ENCODE peak calls at places on chromosome 4, in eight cellular contexts. B, Y, H, O, W, X, N and A are unnamed samples. For H3K9me3, the result is how much of the 10 kb centered on the place peaks cover.

GRCh38 chr4:36213956-36214355 is 30.4 kb downstream of the ARAP2 start:
- DNase-seq in Y (no peak), H (no peak), B (no peak), N (no peak), X (no peak), W (no peak), O (no peak), A (no peak)

GRCh38 chr4:69727412-69727811 is 33.0 kb downstream of the SULT1B1 start:
- DNase-seq in H (no peak), X (no peak), W (no peak), N (no peak), O (no peak), Y (no peak), B (no peak), A (no peak)

GRCh38 chr4:94406668-94407437 is 44.9 kb upstream of the PDLIM5 start:
- DNase-seq in O (peak), B (peak), H (peak), Y (peak), W (peak), N (peak), X (peak), A (peak)

GRCh38 chr4:78776729-78777555 is 792 bp downstream of the BMP2K start:
- DNase-seq in Y (peak), X (peak), O (peak), W (peak), H (peak), N (peak), B (peak), A (peak)

GRCh38 chr4:146261046-146261445 is 46.7 kb downstream of the REELD1 start:
- DNase-seq in N (no peak), O (no peak), W (no peak), X (no peak), Y (no peak), H (no peak), B (no peak), A (no peak)

GRCh38 chr4:8702020-8702495 is 109.5 kb downstream of the CPZ start:
- DNase-seq in B (no peak), X (no peak), Y (no peak), H (no peak), O (no peak), W (no peak), N (no peak), A (no peak)

GRCh38 chr4:159946983-159947645 is 844.2 kb downstream of the RAPGEF2 start:
- DNase-seq in W (peak), Y (no peak), B (no peak), O (no peak), N (no peak), X (no peak), H (peak), A (peak)

GRCh38 chr4:181756451-181756850 is 486.8 kb upstream of the TENM3 start:
- DNase-seq in Y (no peak), N (no peak), O (no peak), H (no peak), X (no peak), W (no peak), B (no peak), A (no peak)

GRCh38 chr4:102586644-102587021 is 85.5 kb downstream of the NFKB1 start:
- DNase-seq in Y (peak), W (no peak), X (peak), N (no peak), H (no peak), O (no peak), B (no peak), A (no peak)

GRCh38 chr4:84547211-84547610 is 35.7 kb upstream of the CDS1 start:
- DNase-seq in Y (no peak), W (no peak), B (no peak), N (no peak), H (no peak), O (no peak), X (no peak), A (no peak)

GRCh38 chr4:4613641-4614286 is 71.9 kb upstream of the STX18 start:
- DNase-seq in Y (no peak), O (no peak), X (no peak), H (no peak), W (no peak), B (no peak), N (no peak), A (no peak)

GRCh38 chr4:79395883-79396282 is 12.1 kb downstream of the GK2 start:
- DNase-seq in N (no peak), H (no peak), W (no peak), X (no peak), Y (no peak), B (no peak), O (no peak), A (no peak)

GRCh38 chr4:13087041-13087440 is 397.1 kb downstream of the RAB28 start:
- DNase-seq in W (no peak), O (no peak), X (no peak), Y (no peak), B (no peak), H (no peak), N (no peak), A (no peak)

GRCh38 chr4:168397611-168398169 is 79.1 kb upstream of the DDX60 start:
- DNase-seq in B (no peak), N (peak), W (no peak), X (no peak), H (no peak), Y (no peak), O (no peak), A (no peak)

GRCh38 chr4:66097271-66097670 is 427.0 kb upstream of the EPHA5 start:
- DNase-seq in X (no peak), N (no peak), Y (no peak), B (no peak), W (no peak), H (no peak), O (no peak), A (no peak)

GRCh38 chr4:3283916-3284315 is 8.9 kb upstream of the RGS12 start:
- DNase-seq in B (peak), Y (no peak), X (no peak), N (no peak), W (no peak), H (no peak), O (no peak), A (no peak)

GRCh38 chr4:5712517-5712916 is 1.5 kb downstream of the EVC start:
- DNase-seq in W (peak), X (no peak), N (no peak), B (no peak), O (no peak), Y (no peak), H (peak), A (no peak)

DNA sequence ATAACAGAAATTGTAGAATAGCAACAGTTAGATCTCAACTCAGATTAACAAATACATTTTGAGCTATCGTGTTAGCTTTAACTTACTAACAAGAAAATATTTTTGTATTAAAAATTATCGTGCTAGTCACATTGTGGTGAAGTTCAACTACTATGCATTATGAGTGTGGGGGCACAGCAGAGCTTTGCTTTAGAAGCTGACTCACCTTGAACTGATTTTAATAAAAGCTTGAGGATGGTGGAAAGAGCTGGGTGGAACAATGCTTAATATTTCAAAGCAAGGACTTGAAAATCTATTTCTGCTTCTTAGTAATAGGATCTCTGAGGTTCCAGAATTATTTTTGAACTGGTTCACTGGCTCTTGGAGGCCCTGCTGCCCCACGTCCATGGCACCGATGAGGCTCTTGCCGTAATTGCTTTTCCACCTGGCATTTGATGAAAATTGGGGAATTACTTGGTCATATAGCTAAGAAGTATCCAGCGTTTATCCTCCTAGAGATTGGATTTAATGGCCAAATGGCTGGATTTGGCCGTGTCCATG is 66.8 kb upstream of the LIMCH1 start:
- DNase-seq in X (no peak), B (no peak), H (no peak), N (no peak), W (no peak), O (no peak), Y (no peak), A (no peak)
- H3K4me3 ChIP-seq in X (no peak), B (no peak), H (no peak), N (no peak), W (no peak), O (no peak), Y (no peak), A (no peak)

DNA sequence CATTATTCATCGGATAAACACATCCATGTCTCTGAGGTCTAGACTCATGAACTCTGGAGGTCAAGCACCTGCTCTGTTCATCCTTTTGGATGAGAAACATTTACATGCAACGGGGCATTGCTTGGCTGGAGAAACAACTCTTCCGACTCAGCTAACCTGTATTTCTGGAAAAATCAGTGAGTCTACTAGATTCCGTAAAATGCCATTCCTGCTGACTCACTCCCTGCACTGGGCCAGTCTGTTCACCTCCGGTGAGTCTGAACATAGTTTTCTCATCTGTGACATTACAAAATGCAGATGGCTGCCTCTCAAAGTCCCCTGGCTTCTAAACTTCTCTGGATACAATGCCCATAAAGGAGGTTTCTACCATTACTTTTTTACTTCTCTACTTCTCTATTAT is 185.7 kb upstream of the HS3ST1 start:
- DNase-seq in W (no peak), O (no peak), Y (no peak), B (no peak), H (peak), X (no peak), N (no peak), A (no peak)
- H3K9me3 ChIP-seq in W (under half), O (under half), Y (under half), B (under half), H (under half), X (under half), N (under half), A (under half)

GRCh38 chr4:98641393-98641792 is 17.0 kb downstream of the TSPAN5 start:
- DNase-seq in N (no peak), W (no peak), X (no peak), O (no peak), Y (no peak), B (no peak), H (no peak), A (no peak)

GRCh38 chr4:98639523-98639922 is 18.9 kb downstream of the TSPAN5 start:
- DNase-seq in Y (peak), X (no peak), H (no peak), W (peak), N (no peak), B (no peak), O (no peak), A (no peak)

GRCh38 chr4:98641906-98642668 is 16.3 kb downstream of the TSPAN5 start:
- DNase-seq in O (no peak), H (no peak), B (no peak), X (no peak), Y (no peak), W (no peak), N (no peak), A (no peak)

GRCh38 chr4:98638661-98639060 is 19.8 kb downstream of the TSPAN5 start:
- DNase-seq in H (no peak), Y (no peak), B (no peak), N (no peak), X (no peak), W (peak), O (no peak), A (no peak)

DNA sequence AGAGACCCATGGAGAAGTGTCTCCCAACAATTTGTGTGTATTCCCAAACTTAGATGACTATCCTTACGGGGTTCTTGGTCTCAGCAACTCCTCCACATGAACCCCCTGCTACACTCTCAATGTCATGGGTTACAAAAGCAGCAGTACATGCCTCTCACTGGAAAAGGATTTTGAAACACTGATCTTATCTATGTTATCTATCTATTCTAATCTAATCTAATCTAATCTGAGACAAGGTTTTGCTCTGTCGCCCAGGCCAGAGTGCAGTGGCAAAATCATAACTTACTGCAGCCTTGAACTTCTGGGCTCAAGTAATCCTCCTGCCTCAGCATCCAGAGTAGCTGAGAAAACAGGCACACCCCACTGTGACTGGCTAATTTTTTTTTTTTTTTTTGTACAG is 19.3 kb downstream of the TSPAN5 start:
- DNase-seq in H (no peak), Y (no peak), N (no peak), O (no peak), B (no peak), X (no peak), W (no peak), A (no peak)
- H3K4me3 ChIP-seq in H (no peak), Y (peak), N (no peak), O (no peak), B (no peak), X (no peak), W (no peak), A (no peak)

DNA sequence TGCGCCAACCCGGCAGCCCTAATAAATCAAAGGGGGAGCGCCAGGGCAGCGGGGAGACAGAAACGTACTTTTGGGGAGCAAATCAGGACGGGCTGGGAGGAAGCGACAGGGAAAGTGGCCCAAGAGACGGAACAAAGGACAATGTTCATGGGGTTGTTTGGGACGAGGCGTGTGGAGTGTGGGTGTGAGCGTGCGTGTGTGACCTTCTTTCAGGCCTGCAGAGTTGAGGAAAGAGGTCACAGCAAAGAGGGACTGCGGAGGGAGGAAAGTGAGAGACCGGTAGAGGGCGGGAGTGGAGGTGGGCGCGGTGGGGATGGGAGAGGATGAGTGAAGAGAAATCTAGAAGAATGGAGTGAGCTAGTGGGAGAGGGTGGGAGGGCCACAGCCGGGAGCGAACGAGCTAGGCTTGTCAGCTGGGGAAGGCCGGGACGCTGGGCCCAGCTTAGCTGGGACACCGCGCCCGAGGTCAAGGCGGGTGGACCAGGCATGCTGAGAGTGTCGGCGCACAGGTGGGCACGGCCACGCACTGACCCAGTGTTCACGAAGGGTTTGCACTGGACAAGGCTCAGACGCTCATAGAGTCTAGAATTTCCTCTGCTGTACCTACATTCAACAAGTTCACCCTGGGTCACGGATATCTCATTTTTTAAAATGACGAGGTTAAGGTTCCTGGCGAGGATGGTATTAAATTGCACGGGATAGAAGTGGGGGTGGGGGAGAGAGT is 14.7 kb upstream of the PITX2 start:
- DNase-seq in N (no peak), H (no peak), O (no peak), X (no peak), Y (no peak), W (peak), B (no peak), A (no peak)
- H3K9me3 ChIP-seq in N (under half), H (under half), O (under half), X (under half), Y (under half), W (under half), B (under half), A (under half)

DNA sequence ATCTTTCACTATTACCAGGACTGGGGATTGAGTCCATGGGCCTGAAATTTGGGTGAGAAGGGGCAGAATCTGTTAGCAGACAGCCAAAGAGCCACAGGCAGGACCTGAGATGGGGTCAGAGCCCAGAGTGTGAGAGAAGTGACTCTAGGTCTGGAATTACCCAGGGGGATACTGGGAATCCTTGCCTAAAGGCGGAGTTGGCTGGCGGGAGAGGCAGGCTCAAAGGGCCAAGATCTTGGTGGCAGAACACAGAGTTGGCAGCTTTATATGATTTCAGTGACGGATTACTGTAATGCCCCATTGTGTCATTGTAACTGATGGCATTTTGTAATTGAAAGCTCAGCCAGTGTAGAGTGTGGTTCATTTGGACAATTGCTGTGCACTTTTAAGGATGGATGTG is 77.3 kb downstream of the SMIM20 start:
- DNase-seq in Y (no peak), H (no peak), W (no peak), N (no peak), O (no peak), B (no peak), X (no peak), A (no peak)
- H3K4me3 ChIP-seq in Y (no peak), H (no peak), W (no peak), N (no peak), O (no peak), B (no peak), X (no peak), A (no peak)

GRCh38 chr4:41746440-41747229 is 1.9 kb downstream of the PHOX2B start:
- DNase-seq in O (no peak), W (no peak), H (no peak), N (no peak), X (no peak), B (no peak), Y (no peak), A (no peak)

GRCh38 chr4:41744572-41745291 is 3.8 kb downstream of the PHOX2B start:
- DNase-seq in N (no peak), H (no peak), O (no peak), X (no peak), B (no peak), Y (no peak), W (no peak), A (no peak)

GRCh38 chr4:41746025-41746439 is 2.5 kb downstream of the PHOX2B start:
- DNase-seq in H (no peak), X (no peak), O (no peak), N (no peak), Y (no peak), W (no peak), B (no peak), A (no peak)

GRCh38 chr4:41747230-41748055 is 1.1 kb downstream of the PHOX2B start:
- DNase-seq in B (no peak), O (no peak), N (no peak), X (no peak), W (no peak), H (no peak), Y (no peak), A (no peak)

GRCh38 chr4:41745292-41746024 is 3.1 kb downstream of the PHOX2B start:
- DNase-seq in W (no peak), X (no peak), Y (no peak), N (no peak), O (no peak), B (no peak), H (no peak), A (no peak)
- H3K9me3 ChIP-seq in W (under half), X (under half), Y (under half), N (under half), O (under half), B (under half), H (under half), A (under half)

GRCh38 chr4:55636622-55636999 is 513 bp upstream of the NMU start:
- DNase-seq in X (no peak), H (no peak), W (peak), N (no peak), B (no peak), Y (no peak), O (no peak), A (no peak)
- H3K4me3 ChIP-seq in X (no peak), H (peak), W (no peak), N (peak), B (peak), Y (no peak), O (no peak), A (no peak)

DNA sequence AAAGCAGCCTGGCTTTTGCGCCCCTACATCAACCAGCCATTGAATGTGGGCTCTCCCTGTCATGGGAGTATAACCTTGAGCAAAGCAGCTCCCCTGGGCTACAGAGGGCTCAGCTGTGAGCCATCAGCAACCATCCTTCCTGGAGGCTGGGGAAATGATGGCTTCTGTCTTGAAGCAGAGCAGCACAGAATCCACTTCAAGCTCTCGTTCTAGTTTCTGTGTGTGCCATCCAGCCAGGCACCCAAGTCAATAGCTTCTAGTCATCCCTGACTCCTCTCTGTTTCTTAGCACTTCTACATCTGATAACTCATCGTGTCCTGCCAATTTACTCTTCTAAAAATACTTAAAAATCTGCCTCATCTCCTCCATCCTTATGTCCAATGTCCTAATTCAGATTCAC is 42.2 kb upstream of the TSPAN5 start:
- DNase-seq in N (no peak), W (no peak), B (no peak), Y (no peak), X (no peak), H (no peak), O (no peak), A (no peak)
- H3K9me3 ChIP-seq in N (under half), W (under half), B (under half), Y (under half), X (under half), H (under half), O (under half), A (under half)

GRCh38 chr4:26084414-26084813 is 170.4 kb downstream of the SMIM20 start:
- DNase-seq in B (no peak), H (no peak), O (no peak), Y (no peak), W (no peak), N (no peak), X (no peak), A (no peak)
- H3K4me3 ChIP-seq in B (no peak), H (no peak), O (no peak), Y (no peak), W (no peak), N (no peak), X (no peak), A (no peak)

DNA sequence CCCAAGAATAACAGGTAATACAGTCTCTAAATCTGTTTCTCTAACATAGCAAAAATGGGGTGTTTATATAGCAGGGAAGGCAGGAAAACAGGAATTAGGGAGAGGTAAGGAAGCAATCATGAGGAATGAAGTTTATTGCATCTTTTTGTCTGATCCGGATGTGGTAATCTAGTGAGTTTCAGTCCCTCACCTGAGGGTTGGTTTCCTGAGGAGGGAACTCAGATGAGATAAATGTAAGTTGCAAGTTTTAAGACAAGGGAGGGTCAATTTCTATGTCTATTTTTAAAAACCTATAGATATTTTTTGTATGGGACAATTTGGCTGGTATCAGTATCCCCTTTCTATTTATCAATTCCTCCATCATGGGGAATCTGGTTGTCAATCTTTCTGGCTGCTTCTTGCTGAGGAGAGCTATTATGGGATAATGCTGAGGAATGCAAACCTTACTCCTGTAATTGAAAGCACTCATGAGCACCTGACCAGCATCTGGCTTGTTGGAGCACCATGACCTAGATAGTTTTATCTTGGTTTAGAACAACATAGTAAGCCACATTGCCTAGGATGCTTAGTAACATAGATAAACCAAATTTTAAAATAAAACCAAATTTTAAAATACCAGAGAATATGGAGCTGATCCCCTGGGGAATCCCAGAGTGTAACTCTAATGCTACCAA is 130.1 kb downstream of the ADAM29 start:
- DNase-seq in X (no peak), B (no peak), H (no peak), W (no peak), N (no peak), O (no peak), Y (no peak), A (no peak)
- H3K9me3 ChIP-seq in X (under half), B (under half), H (under half), W (under half), N (under half), O (under half), Y (under half), A (under half)